ENCODE peak calls at places on chromosome 1, in nine cellular contexts. V is EH, K is small intestine, A is NCI-H2029, Z is T47D, I is NAMALWA, C is kidney tubule cell, E is globus pallidus, B is Calu3. U is an unnamed sample.

GRCh38 chr1:68973459-68974244 is 476.8 kb upstream of the DEPDC1 start:
- DNase-seq in V (no peak), K (no peak), A (no peak), Z (no peak), I (no peak), C (peak), E (no peak), B (no peak), U (no peak)

GRCh38 chr1:1175221-1176062 is 1.8 kb downstream of the TTLL10 start:
- DNase-seq in V (no peak), K (no peak), A (peak), Z (no peak), I (peak), C (no peak), E (no peak), B (no peak), U (peak)

GRCh38 chr1:91712981-91713841 is 172.7 kb downstream of the TGFBR3 start:
- DNase-seq in V (peak), K (no peak), A (no peak), Z (no peak), I (peak), C (peak), E (no peak), B (no peak), U (peak)

GRCh38 chr1:223016890-223017289 is 126.2 kb downstream of the TLR5 start:
- DNase-seq in V (no peak), K (no peak), A (no peak), Z (no peak), I (no peak), C (no peak), E (no peak), B (no peak), U (no peak)

GRCh38 chr1:228048659-228049333 is 33.7 kb upstream of the ARF1 start:
- DNase-seq in V (no peak), K (no peak), A (no peak), Z (no peak), I (no peak), C (no peak), E (no peak), B (no peak), U (no peak)

GRCh38 chr1:176517484-176517883 is 54.5 kb downstream of the PAPPA2 start:
- DNase-seq in V (peak), K (no peak), A (no peak), Z (no peak), I (no peak), C (peak), E (no peak), B (no peak), U (no peak)

GRCh38 chr1:24735619-24736375 is 9.4 kb upstream of the CLIC4 start:
- DNase-seq in V (peak), K (no peak), A (no peak), Z (no peak), I (no peak), C (no peak), E (no peak), B (no peak), U (no peak)

GRCh38 chr1:201582977-201583376 is 44.0 kb downstream of the NAV1 start:
- DNase-seq in V (no peak), K (no peak), A (no peak), Z (no peak), I (no peak), C (no peak), E (no peak), B (no peak), U (no peak)

GRCh38 chr1:29805896-29806160 is 569.5 kb downstream of the PTPRU start:
- DNase-seq in V (no peak), K (no peak), A (no peak), Z (no peak), I (no peak), C (no peak), E (no peak), B (no peak), U (no peak)

GRCh38 chr1:214331827-214332423 is 51.0 kb downstream of the SMYD2 start:
- DNase-seq in V (peak), K (peak), A (peak), Z (peak), I (peak), C (peak), E (peak), B (peak), U (no peak)

GRCh38 chr1:30952098-30952497 is 43.5 kb upstream of the SDC3 start:
- DNase-seq in V (no peak), K (no peak), A (no peak), Z (no peak), I (no peak), C (no peak), E (peak), B (no peak), U (no peak)

GRCh38 chr1:170375082-170375733 is 156.8 kb upstream of the GORAB start:
- DNase-seq in V (no peak), K (no peak), A (no peak), Z (no peak), I (no peak), C (no peak), E (no peak), B (no peak), U (no peak)

GRCh38 chr1:159056069-159056698 is 20.4 kb downstream of the AIM2 start:
- DNase-seq in V (no peak), K (no peak), A (no peak), Z (no peak), I (no peak), C (no peak), E (peak), B (no peak), U (no peak)

GRCh38 chr1:37845781-37846180 is 13.6 kb downstream of the MTF1 start:
- DNase-seq in V (no peak), K (no peak), A (no peak), Z (no peak), I (no peak), C (no peak), E (no peak), B (no peak), U (no peak)

GRCh38 chr1:86912501-86912900 is 1.4 kb downstream of the SELENOF start:
- DNase-seq in V (peak), K (peak), A (no peak), Z (no peak), I (peak), C (peak), E (no peak), B (no peak), U (no peak)

GRCh38 chr1:61337981-61338848 is 255.9 kb downstream of the NFIA start:
- DNase-seq in V (peak), K (peak), A (peak), Z (peak), I (no peak), C (peak), E (peak), B (peak), U (peak)

GRCh38 chr1:3409737-3410434 is 44.6 kb upstream of the ARHGEF16 start:
- DNase-seq in V (peak), K (peak), A (no peak), Z (peak), I (no peak), C (peak), E (peak), B (peak), U (peak)

GRCh38 chr1:87024936-87025537 is 110.6 kb downstream of the HS2ST1 start:
- DNase-seq in V (peak), K (peak), A (peak), Z (peak), I (peak), C (peak), E (peak), B (peak), U (no peak)

GRCh38 chr1:74480068-74480467 is 32.3 kb downstream of the LRRC53 start:
- DNase-seq in V (no peak), K (no peak), A (no peak), Z (no peak), I (no peak), C (no peak), E (no peak), B (no peak), U (no peak)

GRCh38 chr1:154951901-154952657 is 3.8 kb downstream of the PBXIP1 start:
- DNase-seq in V (no peak), K (peak), A (no peak), Z (no peak), I (no peak), C (no peak), E (no peak), B (no peak), U (peak)

GRCh38 chr1:100034465-100034864 is 64.7 kb downstream of the SLC35A3 start:
- DNase-seq in V (peak), K (no peak), A (peak), Z (peak), I (peak), C (no peak), E (peak), B (no peak), U (no peak)

GRCh38 chr1:197140123-197140522 is 6.3 kb downstream of the ASPM start:
- DNase-seq in V (peak), K (no peak), A (no peak), Z (peak), I (no peak), C (peak), E (no peak), B (no peak), U (no peak)

U was measured in psoas muscle.